ENCODE peak calls at places on chromosomes 4 and X, in ten cellular contexts. W is fibroblast of lung, B is keratinocyte, V is IMR-90, K is mammary epithelial cell, L is MM.1S, O is endothelial cell of umbilical vein, Y is HepG2, C is neural progenitor cell, E is GM12878. M is an unnamed sample.

GRCh38 chrX:63503541-63503940 is 152.4 kb upstream of the SPIN4 start:
- DNase-seq in O (peak; percentile 1), K (peak; percentile 5), V (peak; percentile 20), L (no peak), Y (no peak), W (no peak), E (no peak), C (peak; percentile 79), B (no peak), M (no peak)

GRCh38 chr4:142549726-142550463 is 296.2 kb downstream of the INPP4B start:
- DNase-seq in B (peak; percentile 87), Y (no peak), O (peak; percentile 88), V (peak; percentile 81), C (no peak), E (no peak), W (peak; percentile 52), L (no peak), K (peak; percentile 97), M (no peak)

GRCh38 chr4:39732728-39733127 is 34.8 kb downstream of the UBE2K start:
- DNase-seq in K (peak; percentile 78), W (peak; percentile 85), L (no peak), E (no peak), C (no peak), O (no peak), B (no peak), V (peak; percentile 90), Y (no peak), M (no peak)

GRCh38 chrX:91434351-91435168 is at the start of gene PABPC5:
- DNase-seq in B (no peak), C (peak; percentile 88), V (peak; percentile 82), K (peak; percentile 0), Y (no peak), E (no peak), W (peak; percentile 87), O (peak; percentile 9), L (no peak), M (peak; percentile 93)

GRCh38 chr4:139665690-139666529 is at the start of gene MGST2:
- DNase-seq in K (peak; percentile 61), O (peak; percentile 95), L (peak; percentile 64), V (peak; percentile 79), Y (peak; percentile 98), W (peak; percentile 73), E (no peak), B (no peak), C (peak; percentile 73), M (peak; percentile 90)

GRCh38 chr4:166282081-166282770 is 409.2 kb downstream of the TLL1 start:
- DNase-seq in Y (no peak), C (no peak), W (peak; percentile 2), O (no peak), B (no peak), E (no peak), K (peak; percentile 17), V (no peak), L (no peak), M (no peak)

GRCh38 chr4:48016141-48017107 is at the start of the genes CNGA1 and NIPAL1:
- DNase-seq in C (peak; percentile 94), Y (peak; percentile 66), E (no peak), W (peak; percentile 40), B (peak; percentile 38), L (peak; percentile 72), V (peak; percentile 23), K (peak; percentile 94), O (peak; percentile 63), M (peak; percentile 92)

GRCh38 chr4:41369680-41370079 is 113.0 kb downstream of the UCHL1 start:
- DNase-seq in L (no peak), B (no peak), C (no peak), W (no peak), O (peak; percentile 73), Y (no peak), V (no peak), K (no peak), E (no peak), M (peak; percentile 78)

GRCh38 chr4:48439988-48440387 is 43.2 kb upstream of the SLC10A4 start:
- DNase-seq in L (no peak), Y (no peak), V (no peak), O (no peak), E (no peak), W (no peak), K (no peak), C (no peak), B (no peak), M (no peak)

GRCh38 chr4:139171878-139172691 is 4.9 kb downstream of the ELF2 start:
- DNase-seq in E (no peak), W (peak; percentile 46), Y (peak; percentile 21), O (no peak), B (no peak), V (peak; percentile 55), K (peak; percentile 68), C (no peak), L (no peak), M (no peak)

GRCh38 chr4:78131403-78131802 is 74.3 kb downstream of the FRAS1 start:
- DNase-seq in Y (no peak), B (no peak), K (peak; percentile 11), V (no peak), C (no peak), W (no peak), L (no peak), O (no peak), E (no peak), M (no peak)

GRCh38 chr4:110949516-110949915 is 326.6 kb upstream of the PITX2 start:
- DNase-seq in E (no peak), L (no peak), O (no peak), B (no peak), Y (no peak), K (no peak), V (no peak), C (no peak), W (no peak), M (no peak)

DNA sequence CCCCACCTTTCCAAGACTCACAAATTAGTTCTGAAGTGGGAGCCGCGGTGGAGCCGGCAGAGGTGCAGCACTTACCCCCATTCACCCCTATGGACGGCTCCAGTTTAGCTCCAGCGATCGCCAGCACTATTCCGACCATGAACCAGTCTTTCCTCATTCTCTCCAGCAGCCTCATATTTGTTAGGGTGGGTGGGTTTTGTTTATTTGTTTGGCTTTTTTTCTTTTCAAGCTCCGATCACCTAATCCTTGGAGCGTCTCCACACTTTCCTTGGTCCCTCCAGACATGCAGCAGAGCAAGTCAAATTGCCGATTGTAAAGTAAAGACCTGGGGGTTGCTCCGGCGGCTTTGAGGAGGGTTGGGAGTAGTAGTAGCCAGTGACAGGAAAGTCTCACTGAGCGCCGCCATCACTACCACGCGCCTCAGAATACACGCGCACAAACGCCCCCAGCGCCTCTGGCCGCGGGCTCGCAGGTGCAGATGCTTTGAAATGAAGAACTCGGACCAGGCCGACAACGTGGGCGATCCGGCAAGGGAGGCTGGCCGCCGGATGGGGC is at the start of gene SLC10A7:
- DNase-seq in Y (peak; percentile 58), E (peak; percentile 33), O (peak; percentile 84), B (no peak), W (peak; percentile 68), K (peak; percentile 72), C (peak; percentile 83), V (peak; percentile 71), L (peak; percentile 84), M (peak; percentile 86)
- H3K9ac ChIP-seq in Y (peak within 1 kb of the TSS; percentile 85), E (peak within 1 kb of the TSS; percentile 86), O (peak within 1 kb of the TSS; percentile 96), B (peak within 1 kb of the TSS; percentile 93), W (peak within 1 kb of the TSS; percentile 89), K (peak within 1 kb of the TSS; percentile 89), C (peak within 1 kb of the TSS; percentile 47), V (peak within 1 kb of the TSS; percentile 96), L (peak within 1 kb of the TSS; percentile 95), M (peak within 1 kb of the TSS; percentile 90)

GRCh38 chr4:83054928-83055327 is 19.9 kb downstream of the COPS4 start:
- DNase-seq in Y (no peak), O (peak; percentile 40), K (no peak), W (peak; percentile 45), V (peak; percentile 15), C (no peak), E (no peak), L (peak; percentile 50), B (no peak), M (no peak)
- TF ChIP-seq CTCF in Y (no peak), O (peak; percentile 11), K (peak; percentile 38), W (peak; percentile 35), V (peak; percentile 46), C (no peak), E (peak; percentile 38), L (peak; percentile 45), B (peak; percentile 21), M (peak; percentile 22)

GRCh38 chrX:40157228-40158035 is 59.7 kb upstream of the BCOR start:
- DNase-seq in E (no peak), L (no peak), O (no peak), C (peak; percentile 28), K (no peak), W (no peak), Y (no peak), B (no peak), V (no peak), M (no peak)

GRCh38 chrX:40155617-40156471 is 58.1 kb upstream of the BCOR start:
- DNase-seq in V (no peak), W (no peak), K (no peak), L (no peak), E (no peak), C (peak; percentile 64), B (no peak), Y (no peak), O (no peak), M (no peak)

GRCh38 chrX:40154853-40155616 is 57.3 kb upstream of the BCOR start:
- DNase-seq in K (no peak), E (no peak), W (peak; percentile 61), Y (peak; percentile 87), C (peak; percentile 91), O (peak; percentile 63), V (peak; percentile 50), L (peak; percentile 28), B (no peak), M (no peak)

GRCh38 chrX:40158036-40158706 is 60.4 kb upstream of the BCOR start:
- DNase-seq in C (peak; percentile 83), Y (no peak), L (no peak), K (no peak), E (no peak), W (no peak), V (peak; percentile 17), O (no peak), B (no peak), M (no peak)

DNA sequence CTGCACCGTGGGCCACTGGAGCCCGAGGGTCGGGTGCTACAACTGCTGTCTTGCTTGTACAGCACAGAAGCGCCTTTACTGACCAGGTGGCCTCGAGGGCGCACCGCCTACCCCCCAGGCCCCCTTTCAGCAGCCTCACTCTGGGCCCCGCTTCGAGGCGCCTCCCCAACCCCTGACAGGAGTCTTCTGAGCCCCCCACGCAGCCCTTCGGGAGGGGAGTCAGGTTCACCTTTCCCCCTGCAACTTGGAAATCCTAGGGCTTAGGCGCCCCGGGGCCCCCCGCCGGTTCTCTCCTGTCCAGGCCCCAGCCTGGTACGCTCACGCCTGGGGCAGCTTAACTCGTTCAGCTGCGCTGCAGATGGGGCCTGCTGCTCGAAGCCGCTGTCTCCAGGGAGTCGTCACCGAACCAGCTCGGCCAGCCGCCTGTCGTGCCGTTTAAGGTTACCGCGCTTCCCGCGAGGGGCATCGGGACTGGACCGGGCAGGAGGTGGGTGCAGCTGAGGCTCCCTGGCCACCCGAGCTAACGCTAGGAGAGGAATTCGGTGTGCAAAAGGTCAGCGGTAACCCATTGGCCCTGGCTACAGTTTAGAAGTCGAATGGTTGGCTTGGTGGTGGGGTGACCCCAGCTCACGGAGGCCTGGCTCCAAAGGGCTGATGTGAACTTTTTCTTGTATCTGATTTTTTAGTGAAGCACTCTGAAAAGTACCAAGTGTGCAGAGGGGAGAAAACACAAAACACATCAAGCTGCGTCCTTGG is 58.9 kb upstream of the BCOR start:
- DNase-seq in C (peak; percentile 76), L (no peak), V (no peak), W (no peak), Y (no peak), B (no peak), E (no peak), K (no peak), O (no peak), M (no peak)
- H3K4me3 ChIP-seq in C (peak overlapping the region; percentile 54), L (no peak overlapping the region), V (no peak overlapping the region), W (no peak overlapping the region), Y (peak overlapping the region; percentile 70), B (no peak overlapping the region), E (no peak overlapping the region), K (no peak overlapping the region), O (no peak overlapping the region), M (no peak overlapping the region)

GRCh38 chrX:54180403-54180802 is 2.7 kb downstream of the FAM120C start:
- DNase-seq in L (no peak), B (no peak), W (no peak), Y (no peak), O (peak; percentile 53), V (peak; percentile 58), E (no peak), C (no peak), K (no peak), M (no peak)
- H3K9ac ChIP-seq in L (no peak overlapping the region), B (peak overlapping the region; percentile 79), W (no peak overlapping the region), Y (peak overlapping the region; percentile 34), O (peak overlapping the region; percentile 61), V (peak overlapping the region; percentile 29), E (no peak overlapping the region), C (no peak overlapping the region), K (peak overlapping the region; percentile 34), M (no peak overlapping the region)